ENCODE peak calls at places on chromosomes 16 and 17, in five cellular contexts. G, L, X, U and M are unnamed samples. For H3K4me1 and H3K9me3, the result is how much of the 10 kb centered on the place peaks cover.

GRCh38 chr16:25367773-25368172 is 110.1 kb upstream of the ZKSCAN2 start:
- DNase-seq in G (no peak), L (no peak), X (no peak), U (no peak), M (no peak)

GRCh38 chr17:74851612-74852236 is 8.0 kb downstream of the GRIN2C start:
- DNase-seq in G (no peak), L (no peak), X (no peak), U (no peak), M (no peak)

GRCh38 chr17:40779181-40779909 is 3.0 kb downstream of the KRT27 start:
- DNase-seq in G (peak), L (no peak), X (no peak), U (peak), M (no peak)

GRCh38 chr17:57294629-57295501 is 38.5 kb downstream of the MSI2 start:
- DNase-seq in G (peak), L (no peak), X (no peak), U (peak), M (no peak)

GRCh38 chr16:77066896-77067496 is 124.0 kb upstream of the MON1B start:
- DNase-seq in G (no peak), L (no peak), X (no peak), U (no peak), M (no peak)

GRCh38 chr16:14353340-14353739 is 276.7 kb downstream of the PARN start:
- DNase-seq in G (no peak), L (no peak), X (no peak), U (no peak), M (no peak)

GRCh38 chr17:9968881-9969280 is 63.8 kb upstream of the RCVRN start:
- DNase-seq in G (no peak), L (no peak), X (no peak), U (no peak), M (no peak)

GRCh38 chr17:82835766-82836512 is 3.9 kb downstream of the ZNF750 start:
- DNase-seq in G (no peak), L (no peak), X (peak), U (no peak), M (no peak)

GRCh38 chr17:1467258-1467657 is 11.2 kb upstream of the CRK start:
- DNase-seq in G (no peak), L (no peak), X (no peak), U (no peak), M (no peak)
- H3K4me1 ChIP-seq in G (under half), L (under half), X (under half), U (under half), M (under half)

GRCh38 chr16:86363057-86363490 is 147.3 kb upstream of the FOXF1 start:
- DNase-seq in G (no peak), L (no peak), X (peak), U (no peak), M (no peak)

GRCh38 chr16:86364653-86365380 is 145.5 kb upstream of the FOXF1 start:
- DNase-seq in G (no peak), L (no peak), X (peak), U (no peak), M (no peak)

GRCh38 chr16:86365513-86366040 is 144.8 kb upstream of the FOXF1 start:
- DNase-seq in G (no peak), L (no peak), X (peak), U (no peak), M (no peak)

GRCh38 chr16:86362155-86362849 is 148.0 kb upstream of the FOXF1 start:
- DNase-seq in G (no peak), L (no peak), X (no peak), U (no peak), M (no peak)

GRCh38 chr16:86363836-86364618 is 146.3 kb upstream of the FOXF1 start:
- DNase-seq in G (no peak), L (no peak), X (peak), U (no peak), M (no peak)
- TF ChIP-seq EP300 in G (no peak), L (peak), X (peak), U (no peak), M (no peak)

GRCh38 chr16:35552763-35553162 is 2093.4 kb downstream of the TP53TG3F start:
- DNase-seq in G (no peak), L (no peak), X (no peak), U (no peak), M (no peak)
- H3K9me3 ChIP-seq in G (under half), L (under half), X (under half), U (half or more), M (under half)

GRCh38 chr16:4009177-4009576 is 107.1 kb downstream of the ADCY9 start:
- DNase-seq in G (no peak), L (no peak), X (no peak), U (no peak), M (no peak)

GRCh38 chr16:4008116-4008515 is 108.1 kb downstream of the ADCY9 start:
- DNase-seq in G (no peak), L (no peak), X (no peak), U (no peak), M (no peak)

GRCh38 chr16:4011940-4012629 is 104.2 kb downstream of the ADCY9 start:
- DNase-seq in G (no peak), L (no peak), X (no peak), U (peak), M (no peak)

GRCh38 chr16:4011225-4011939 is 104.9 kb downstream of the ADCY9 start:
- DNase-seq in G (no peak), L (no peak), X (no peak), U (no peak), M (no peak)

GRCh38 chr16:4010225-4011158 is 105.8 kb downstream of the ADCY9 start:
- DNase-seq in G (no peak), L (no peak), X (no peak), U (no peak), M (no peak)
- H3K4me1 ChIP-seq in G (under half), L (half or more), X (under half), U (half or more), M (under half)

GRCh38 chr16:4071686-4072561 is 44.3 kb downstream of the ADCY9 start:
- DNase-seq in G (no peak), L (no peak), X (peak), U (no peak), M (no peak)

GRCh38 chr16:4081577-4082021 is 34.6 kb downstream of the ADCY9 start:
- DNase-seq in G (no peak), L (no peak), X (no peak), U (no peak), M (no peak)

GRCh38 chr16:4081035-4081434 is 35.2 kb downstream of the ADCY9 start:
- DNase-seq in G (no peak), L (no peak), X (no peak), U (no peak), M (no peak)

GRCh38 chr16:4075534-4075933 is 40.7 kb downstream of the ADCY9 start:
- DNase-seq in G (no peak), L (no peak), X (no peak), U (no peak), M (no peak)

GRCh38 chr16:4077083-4077714 is 39.0 kb downstream of the ADCY9 start:
- DNase-seq in G (no peak), L (no peak), X (peak), U (no peak), M (no peak)
- TF ChIP-seq EP300 in G (no peak), L (no peak), X (no peak), U (no peak), M (no peak)

GRCh38 chr16:31780342-31780741 is 93.3 kb upstream of the ZNF267 start:
- DNase-seq in G (no peak), L (no peak), X (no peak), U (no peak), M (no peak)
- H3K9me3 ChIP-seq in G (under half), L (half or more), X (under half), U (half or more), M (under half)

DNA sequence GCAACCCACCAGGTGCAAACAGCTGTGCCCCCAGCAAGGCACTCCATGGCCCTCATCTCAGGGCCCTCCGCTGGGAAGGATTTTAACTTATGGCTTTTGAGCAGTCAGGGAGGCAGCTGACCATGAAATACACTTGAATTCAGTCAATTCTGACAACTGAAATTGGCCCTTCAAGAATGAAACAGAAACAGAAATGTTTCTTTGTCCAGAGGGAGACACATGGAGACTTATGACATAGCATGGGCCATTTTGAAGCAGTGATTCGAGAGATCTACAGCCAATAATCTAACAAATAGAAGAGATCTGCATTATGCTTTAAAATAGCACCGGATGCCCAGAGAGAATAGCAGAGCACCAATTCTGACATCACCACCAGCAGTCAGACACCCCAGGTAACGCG is 7.5 kb downstream of the CACNG1 start:
- DNase-seq in G (no peak), L (no peak), X (no peak), U (no peak), M (no peak)
- H3K4me1 ChIP-seq in G (under half), L (under half), X (under half), U (under half), M (under half)

DNA sequence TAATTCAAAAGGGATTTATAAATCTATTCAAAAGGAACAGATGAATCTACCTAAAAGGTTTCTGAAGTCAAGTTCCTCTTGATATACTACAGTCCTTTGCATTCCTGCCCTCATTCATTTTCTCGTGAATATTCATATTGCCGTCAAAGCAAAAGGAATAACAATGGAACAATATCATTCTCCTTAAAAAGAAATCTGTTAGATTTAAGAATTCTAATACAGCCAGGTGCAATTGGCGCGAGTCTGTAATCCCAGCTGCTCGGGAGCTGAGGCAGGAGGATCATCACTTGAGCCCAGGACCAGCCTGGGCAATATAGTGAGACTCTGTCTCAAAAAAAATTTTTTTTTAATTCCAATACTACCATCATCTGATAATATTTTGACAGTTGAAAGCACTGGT is 130.3 kb downstream of the BRIP1 start:
- DNase-seq in G (no peak), L (no peak), X (no peak), U (no peak), M (no peak)
- TF ChIP-seq EP300 in G (no peak), L (no peak), X (no peak), U (no peak), M (no peak)

GRCh38 chr17:22515599-22515998 is 823.3 kb downstream of the KCNJ18 start:
- DNase-seq in G (no peak), L (no peak), X (no peak), U (no peak), M (no peak)
- H3K9me3 ChIP-seq in G (under half), L (under half), X (under half), U (under half), M (under half)